ENCODE peak calls at places on chromosome 19, in five cellular contexts. N, X, C, Z and R are unnamed samples.

GRCh38 chr19:18912933-18913332 is 6.3 kb downstream of the COPE start:
- DNase-seq in Z (no peak), X (no peak), N (no peak), C (no peak), R (no peak)

GRCh38 chr19:3644351-3645066 is 17.9 kb upstream of the CACTIN start:
- DNase-seq in N (no peak), Z (no peak), C (no peak), X (no peak), R (no peak)

GRCh38 chr19:17339088-17339741 is 1.9 kb downstream of the GTPBP3 start:
- DNase-seq in N (no peak), X (no peak), C (no peak), Z (no peak), R (peak; percentile 17)

GRCh38 chr19:6935618-6936017 is 48.2 kb downstream of the ADGRE1 start:
- DNase-seq in N (no peak), Z (no peak), C (no peak), X (no peak), R (no peak)

GRCh38 chr19:20969498-20969897 is 46.4 kb downstream of the ZNF85 start:
- DNase-seq in Z (no peak), C (no peak), N (no peak), X (no peak), R (no peak)

GRCh38 chr19:6801397-6802086 is 29.0 kb downstream of the VAV1 start:
- DNase-seq in N (no peak), Z (peak; percentile 82), C (no peak), X (peak; percentile 75), R (peak; percentile 85)

GRCh38 chr19:29326351-29326750 is 113.4 kb upstream of the UQCRFS1 start:
- DNase-seq in X (no peak), N (no peak), Z (no peak), C (no peak), R (no peak)

GRCh38 chr19:38303517-38304351 is at the start of gene C19orf33:
- DNase-seq in N (no peak), Z (no peak), C (no peak), X (no peak), R (peak; percentile 95)

GRCh38 chr19:677201-677600 is 1.0 kb downstream of the FSTL3 start:
- DNase-seq in N (no peak), Z (no peak), C (peak; percentile 18), X (peak; percentile 96), R (peak; percentile 64)

GRCh38 chr19:47493378-47494210 is 9.6 kb upstream of the KPTN start:
- DNase-seq in X (no peak), Z (no peak), C (no peak), N (no peak), R (no peak)

GRCh38 chr19:18571564-18572344 is at the start of gene UBA52:
- DNase-seq in N (peak; percentile 97), X (peak; percentile 99), Z (peak; percentile 96), C (peak; percentile 91), R (peak; percentile 95)

GRCh38 chr19:3045885-3046603 is 16.3 kb downstream of the TLE5 start:
- DNase-seq in C (no peak), X (no peak), N (no peak), Z (no peak), R (no peak)

GRCh38 chr19:38930776-38931761 is at the start of gene MRPS12:
- DNase-seq in N (peak; percentile 94), X (peak; percentile 99), Z (peak; percentile 99), C (peak; percentile 99), R (peak; percentile 98)

GRCh38 chr19:45758921-45759320 is 10.1 kb downstream of the SIX5 start:
- DNase-seq in Z (no peak), N (no peak), C (no peak), X (no peak), R (no peak)

GRCh38 chr19:43997631-43998290 is 5.0 kb upstream of the ZNF230 start:
- DNase-seq in Z (no peak), X (no peak), C (no peak), N (no peak), R (no peak)

GRCh38 chr19:47437500-47437899 is 18.2 kb upstream of the MEIS3 start:
- DNase-seq in Z (no peak), X (no peak), C (no peak), N (no peak), R (no peak)

GRCh38 chr19:3075605-3076431 is 13.5 kb upstream of the TLE5 start:
- DNase-seq in X (no peak), N (peak; percentile 73), C (no peak), Z (peak; percentile 89), R (peak; percentile 68)

GRCh38 chr19:43544077-43544476 is 11.1 kb downstream of the ZNF575 start:
- DNase-seq in Z (no peak), N (no peak), C (no peak), X (no peak), R (no peak)

GRCh38 chr19:47227347-47228167 is 3.4 kb downstream of the BBC3 start:
- DNase-seq in Z (peak; percentile 86), N (peak; percentile 59), X (peak; percentile 96), C (peak; percentile 84), R (peak; percentile 94)

GRCh38 chr19:9644472-9644871 is 23.4 kb upstream of the ZNF561 start:
- DNase-seq in X (no peak), N (no peak), Z (no peak), C (no peak), R (no peak)

GRCh38 chr19:18086590-18087138 is at the start of gene IL12RB1:
- DNase-seq in X (no peak), Z (peak; percentile 73), N (no peak), C (no peak), R (no peak)

GRCh38 chr19:49861541-49862410 is 5.6 kb downstream of the PNKP start:
- DNase-seq in Z (no peak), C (no peak), X (no peak), N (no peak), R (no peak)

GRCh38 chr19:17370026-17370587 is 7.0 kb downstream of the PLVAP start:
- DNase-seq in C (peak; percentile 32), N (no peak), Z (peak; percentile 68), X (peak; percentile 68), R (no peak)

GRCh38 chr19:17766543-17767131 is 15.4 kb downstream of the FCHO1 start:
- DNase-seq in Z (peak; percentile 74), C (peak; percentile 32), N (peak; percentile 70), X (peak; percentile 86), R (peak; percentile 89)

GRCh38 chr19:7676376-7676775 is 514 bp upstream of the MCEMP1 start:
- DNase-seq in X (no peak), Z (no peak), N (no peak), C (no peak), R (no peak)

GRCh38 chr19:39524495-39524894 is 8.2 kb downstream of the EID2B start:
- DNase-seq in X (no peak), C (no peak), N (no peak), Z (no peak), R (no peak)

GRCh38 chr19:20078696-20079095 is 896 bp downstream of the ZNF90 start:
- DNase-seq in X (peak; percentile 65), Z (no peak), N (no peak), C (no peak), R (peak; percentile 1)

GRCh38 chr19:18660051-18660910 is 23.2 kb upstream of the CRTC1 start:
- DNase-seq in X (peak; percentile 96), C (no peak), N (no peak), Z (no peak), R (peak; percentile 60)

DNA sequence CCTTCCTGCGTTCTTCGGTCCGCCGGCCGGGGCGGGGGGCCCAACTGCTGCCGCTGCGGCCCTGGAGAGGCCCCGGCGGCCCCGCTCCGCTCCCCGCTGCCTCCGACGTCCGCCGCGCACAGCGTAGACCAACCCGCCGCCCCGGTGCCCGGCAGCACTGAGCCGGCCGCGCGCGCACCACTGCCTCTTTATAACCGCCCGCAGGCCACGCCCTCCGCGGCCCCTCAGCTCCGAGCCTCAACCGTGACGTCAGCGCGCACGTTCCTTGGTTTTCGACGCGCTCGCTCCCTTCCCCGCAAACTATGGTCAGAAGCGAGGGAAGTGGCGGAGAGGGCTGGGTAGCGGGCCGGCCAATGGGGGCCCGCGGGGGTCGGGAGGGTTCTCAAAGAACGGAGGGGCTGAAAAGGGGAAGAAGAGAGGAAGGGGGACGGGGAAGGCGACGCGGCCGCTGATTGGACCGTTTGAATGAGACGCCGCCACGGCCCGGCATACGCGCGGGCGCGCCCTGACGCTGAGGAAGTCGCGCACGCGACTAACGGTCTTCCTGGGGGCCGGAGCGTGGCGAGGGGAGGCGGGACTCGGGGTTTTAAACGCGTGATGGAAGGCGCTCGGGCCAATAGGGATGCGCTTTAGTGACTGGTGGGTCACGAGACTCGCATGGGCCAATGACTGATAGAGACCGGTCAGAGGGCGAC is at the start of gene UBE2S:
- DNase-seq in C (peak; percentile 99), X (peak; percentile 99), N (peak; percentile 90), Z (peak; percentile 98), R (peak; percentile 98)
- TF ChIP-seq CTCF in C (no peak), X (no peak), N (no peak), Z (no peak), R (no peak)

GRCh38 chr19:4979211-4979807 is 10.4 kb downstream of the KDM4B start:
- DNase-seq in N (no peak), C (no peak), Z (no peak), X (no peak), R (no peak)

GRCh38 chr19:4980087-4980486 is 11.2 kb downstream of the KDM4B start:
- DNase-seq in C (no peak), N (no peak), X (no peak), Z (no peak), R (no peak)

GRCh38 chr19:4974855-4975469 is 6.0 kb downstream of the KDM4B start:
- DNase-seq in N (no peak), C (no peak), X (no peak), Z (no peak), R (no peak)

GRCh38 chr19:4977299-4978174 is 8.6 kb downstream of the KDM4B start:
- DNase-seq in C (peak; percentile 88), X (no peak), N (no peak), Z (no peak), R (no peak)

DNA sequence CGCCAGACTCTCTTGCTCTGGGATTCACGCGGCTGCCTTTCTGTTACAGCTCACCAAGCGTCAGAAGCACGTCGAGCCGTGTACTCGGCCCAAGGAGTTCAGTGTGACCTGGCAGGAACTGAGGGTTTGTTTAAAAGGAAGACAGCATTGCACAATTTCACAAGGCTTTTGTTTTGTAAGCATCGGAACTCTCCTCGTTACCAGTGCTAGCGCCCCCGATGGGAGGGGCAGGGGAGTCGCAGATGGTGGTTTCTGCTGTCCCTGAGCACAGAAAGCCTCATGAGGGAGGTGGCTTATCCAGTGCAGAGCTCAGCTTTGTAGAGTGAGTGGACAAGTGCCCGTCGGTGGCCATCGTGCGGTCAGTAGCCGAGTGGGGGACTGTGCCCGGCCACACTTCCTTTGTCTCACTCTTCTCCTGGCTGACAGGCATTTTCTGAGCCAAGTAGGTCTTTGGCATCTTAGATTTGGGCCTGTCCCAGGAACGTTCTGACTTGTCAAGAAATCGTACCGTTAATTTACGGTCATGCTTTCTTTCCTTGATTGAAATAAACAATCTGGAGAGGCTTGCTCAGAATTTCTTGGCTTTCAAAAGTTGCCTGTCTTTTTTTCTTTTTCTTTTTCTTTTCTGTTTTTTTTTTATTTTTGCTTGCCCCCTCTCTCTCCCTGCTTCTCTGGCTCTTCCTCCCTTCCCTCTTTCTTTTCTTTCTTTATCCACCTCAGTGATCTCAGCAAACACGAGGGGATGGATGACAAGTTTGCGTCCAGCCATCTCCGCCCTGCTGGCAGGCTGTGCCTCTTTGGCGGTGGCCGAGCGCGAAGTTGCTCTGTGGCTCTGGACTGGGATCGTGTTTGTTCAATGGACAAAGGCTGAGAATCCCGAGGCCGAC is 7.7 kb downstream of the KDM4B start:
- DNase-seq in C (peak; percentile 91), N (no peak), X (peak; percentile 90), Z (no peak), R (no peak)
- TF ChIP-seq CTCF in C (peak; percentile 68), N (no peak), X (peak; percentile 42), Z (no peak), R (no peak)

GRCh38 chr19:35342430-35342829 is 5.3 kb upstream of the FFAR1 start:
- DNase-seq in Z (peak; percentile 6), N (no peak), X (no peak), C (no peak), R (no peak)
- TF ChIP-seq CTCF in Z (no peak), N (no peak), X (no peak), C (no peak), R (no peak)

GRCh38 chr19:12669272-12670158 is 2.9 kb downstream of the WDR83 start:
- DNase-seq in X (peak; percentile 86), C (peak; percentile 69), Z (peak; percentile 85), N (peak; percentile 59), R (peak; percentile 65)
- TF ChIP-seq CTCF in X (no peak), C (no peak), Z (no peak), N (peak; percentile 16), R (no peak)